ENCODE peak calls at places on chromosomes 5 and 9, in five cellular contexts. R is neuronal stem cell, E is brain microvascular endothelial cell, O is hepatocyte, P is PC-9. C is an unnamed sample.
A peak's percentile ranks its signal among the peaks of the same experiment; 100 is the strongest.

GRCh38 chr5:115875447-115875846 is 33.7 kb downstream of the AP3S1 start:
- DNase-seq in R (no peak), O (no peak), P (no peak), E (no peak), C (no peak)

GRCh38 chr9:25716220-25716872 is 38.1 kb upstream of the TUSC1 start:
- DNase-seq in E (peak; percentile 70), P (peak; percentile 6), R (peak; percentile 37), O (peak; percentile 80), C (peak; percentile 34)

GRCh38 chr5:143527808-143528207 is 124.3 kb upstream of the NR3C1 start:
- DNase-seq in P (no peak), O (no peak), E (peak; percentile 43), R (no peak), C (no peak)

GRCh38 chr5:111748304-111748763 is 8.7 kb downstream of the NREP start:
- DNase-seq in O (no peak), P (no peak), R (no peak), E (peak; percentile 94), C (peak; percentile 97)

GRCh38 chr5:141603912-141604311 is 14.9 kb downstream of the DIAPH1 start:
- DNase-seq in E (no peak), P (no peak), R (no peak), O (no peak), C (no peak)

GRCh38 chr5:138574744-138575193 is 432 bp downstream of the HSPA9 start:
- DNase-seq in E (no peak), P (no peak), R (no peak), O (no peak), C (no peak)

GRCh38 chr5:142100307-142100706 is 8.3 kb upstream of the NDFIP1 start:
- DNase-seq in P (no peak), E (no peak), O (no peak), R (no peak), C (no peak)

GRCh38 chr5:31640024-31640423 is 1.1 kb downstream of the PDZD2 start:
- DNase-seq in P (no peak), R (no peak), E (no peak), O (no peak), C (no peak)

GRCh38 chr9:113541019-113541900 is 77.7 kb downstream of the RGS3 start:
- DNase-seq in R (peak; percentile 56), P (peak; percentile 43), E (peak; percentile 75), O (peak; percentile 74), C (no peak)

GRCh38 chr9:109012009-109012875 is 1.1 kb downstream of the CTNNAL1 start:
- DNase-seq in O (peak; percentile 83), P (peak; percentile 87), R (peak; percentile 45), E (peak; percentile 88), C (peak; percentile 93)

GRCh38 chr9:137034039-137034708 is 2.3 kb upstream of the FUT7 start:
- DNase-seq in P (peak; percentile 60), O (no peak), R (no peak), E (no peak), C (no peak)

GRCh38 chr9:26264709-26265601 is 586.7 kb upstream of the TUSC1 start:
- DNase-seq in O (peak; percentile 5), R (no peak), E (peak; percentile 93), P (peak; percentile 45), C (peak; percentile 89)

GRCh38 chr5:10543585-10544040 is 20.3 kb upstream of the ANKRD33B start:
- DNase-seq in E (no peak), O (no peak), P (no peak), R (no peak), C (no peak)

GRCh38 chr9:137550241-137550621 is at the start of gene PNPLA7:
- DNase-seq in R (peak; percentile 51), E (peak; percentile 49), P (peak; percentile 88), O (peak; percentile 91), C (peak; percentile 28)

GRCh38 chr5:13739462-13739861 is 205.0 kb downstream of the DNAH5 start:
- DNase-seq in P (no peak), E (no peak), R (no peak), O (no peak), C (no peak)

GRCh38 chr9:6733831-6734230 is 23.9 kb upstream of the KDM4C start:
- DNase-seq in P (no peak), E (no peak), R (no peak), O (no peak), C (no peak)

GRCh38 chr9:92639791-92640271 is 30.1 kb downstream of the IPPK start:
- DNase-seq in P (no peak), O (no peak), R (no peak), E (no peak), C (no peak)

GRCh38 chr5:78843436-78843835 is 141.7 kb downstream of the ARSB start:
- DNase-seq in R (no peak), O (no peak), E (no peak), P (no peak), C (no peak)

GRCh38 chr9:100499460-100499859 is 26.5 kb downstream of the TMEFF1 start:
- DNase-seq in R (no peak), P (no peak), O (no peak), E (no peak), C (no peak)

GRCh38 chr5:72788851-72789505 is 27.5 kb upstream of the TNPO1 start:
- DNase-seq in R (no peak), P (no peak), O (peak; percentile 37), E (peak; percentile 8), C (no peak)

GRCh38 chr5:14871084-14871572 is 450 bp downstream of the ANKH start:
- DNase-seq in P (peak; percentile 53), O (peak; percentile 42), E (no peak), R (no peak), C (no peak)

GRCh38 chr9:29945012-29945411 is 2371.7 kb upstream of the C9orf72 start:
- DNase-seq in O (no peak), P (no peak), R (no peak), E (no peak), C (no peak)

GRCh38 chr9:114033397-114034103 is 44.5 kb downstream of the AMBP start:
- DNase-seq in E (no peak), R (peak; percentile 21), P (no peak), O (peak; percentile 31), C (no peak)

GRCh38 chr9:137422668-137423000 is 328 bp downstream of the EXD3 start:
- DNase-seq in R (no peak), P (peak; percentile 66), E (no peak), O (peak; percentile 68), C (no peak)

GRCh38 chr9:107138261-107138992 is 144.7 kb upstream of the RAD23B start:
- DNase-seq in P (no peak), R (no peak), O (no peak), E (no peak), C (no peak)

GRCh38 chr9:134778156-134778555 is 102.5 kb upstream of the FCN2 start:
- DNase-seq in O (no peak), E (no peak), R (no peak), P (no peak), C (no peak)

GRCh38 chr9:4810565-4810964 is 17.8 kb downstream of the RCL1 start:
- DNase-seq in E (no peak), O (no peak), R (no peak), P (no peak), C (no peak)

GRCh38 chr9:4811824-4812223 is 19.1 kb downstream of the RCL1 start:
- DNase-seq in E (no peak), R (no peak), P (no peak), O (no peak), C (no peak)

GRCh38 chr9:4815381-4815956 is 22.7 kb downstream of the RCL1 start:
- DNase-seq in P (no peak), O (no peak), R (no peak), E (no peak), C (no peak)

GRCh38 chr9:4812872-4813271 is 20.1 kb downstream of the RCL1 start:
- DNase-seq in E (no peak), P (no peak), R (no peak), O (no peak), C (no peak)

GRCh38 chr9:4814913-4815312 is 22.2 kb downstream of the RCL1 start:
- DNase-seq in E (no peak), O (no peak), R (no peak), P (no peak), C (no peak)
- H3K36me3 ChIP-seq in E (no peaks in the 10 kb centered on the region), O (no peaks in the 10 kb centered on the region), R (no peaks in the 10 kb centered on the region), P (no peaks in the 10 kb centered on the region), C (no peaks in the 10 kb centered on the region)

DNA sequence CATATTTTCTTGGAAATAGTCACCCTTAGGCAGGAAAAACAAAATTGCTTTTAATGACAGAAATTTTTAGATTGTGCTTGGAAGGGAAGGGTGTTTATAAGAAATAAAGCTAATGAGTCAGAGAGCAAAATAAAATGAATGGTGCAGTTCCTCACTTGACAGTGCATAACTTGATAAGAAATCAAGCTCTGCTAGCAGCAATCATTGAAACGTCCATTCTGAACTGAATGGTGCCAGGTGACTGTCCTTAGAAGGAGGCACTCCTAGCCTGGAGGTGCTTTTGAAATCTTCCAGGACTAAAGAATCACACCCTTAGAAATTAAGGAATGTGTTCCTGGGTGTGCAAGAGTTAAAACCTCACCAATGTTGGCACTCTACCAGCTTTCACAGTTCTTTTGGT is 202.5 kb downstream of the EFNA5 start:
- DNase-seq in R (no peak), P (no peak), O (no peak), E (no peak), C (no peak)
- H3K4me3 ChIP-seq in R (no peak overlapping the region), P (peak overlapping the region; percentile 10), O (no peak overlapping the region), E (no peak overlapping the region), C (no peak overlapping the region)

DNA sequence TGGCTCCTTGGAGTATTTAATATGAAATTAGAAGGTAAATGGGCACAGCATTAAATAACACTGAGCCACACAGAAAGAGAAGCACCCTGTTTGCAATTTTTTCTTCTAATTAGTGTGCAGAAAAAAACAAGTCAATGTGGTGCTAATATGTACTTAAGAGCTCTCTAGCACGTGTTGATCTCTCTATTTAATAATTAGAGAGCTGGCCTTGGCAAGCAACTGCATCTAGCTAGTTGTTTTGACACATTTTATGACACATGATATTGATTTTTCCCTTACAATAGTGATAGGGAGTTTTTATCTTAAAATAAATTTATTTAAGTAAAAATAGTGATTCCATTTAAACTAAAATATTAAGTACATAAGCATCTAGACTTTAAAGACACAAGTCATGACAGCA is 54.5 kb upstream of the NUDT12 start:
- DNase-seq in O (no peak), R (no peak), P (no peak), E (no peak), C (no peak)
- H3K36me3 ChIP-seq in O (no peaks in the 10 kb centered on the region), R (no peaks in the 10 kb centered on the region), P (no peaks in the 10 kb centered on the region), E (no peaks in the 10 kb centered on the region), C (no peaks in the 10 kb centered on the region)

GRCh38 chr9:23590601-23591000 is 235.4 kb downstream of the ELAVL2 start:
- DNase-seq in O (no peak), R (no peak), P (no peak), E (no peak), C (no peak)
- H3K4me3 ChIP-seq in O (no peak overlapping the region), R (no peak overlapping the region), P (peak overlapping the region; percentile 38), E (no peak overlapping the region), C (no peak overlapping the region)

GRCh38 chr9:132677976-132678375 is 7.7 kb downstream of the GTF3C4 start:
- DNase-seq in O (no peak), R (no peak), E (no peak), P (no peak), C (no peak)

GRCh38 chr9:132679946-132680620 is 9.8 kb downstream of the GTF3C4 start:
- DNase-seq in P (no peak), R (no peak), E (no peak), O (no peak), C (no peak)

GRCh38 chr9:132683873-132684272 is 13.6 kb downstream of the GTF3C4 start:
- DNase-seq in E (no peak), P (no peak), O (no peak), R (no peak), C (no peak)

DNA sequence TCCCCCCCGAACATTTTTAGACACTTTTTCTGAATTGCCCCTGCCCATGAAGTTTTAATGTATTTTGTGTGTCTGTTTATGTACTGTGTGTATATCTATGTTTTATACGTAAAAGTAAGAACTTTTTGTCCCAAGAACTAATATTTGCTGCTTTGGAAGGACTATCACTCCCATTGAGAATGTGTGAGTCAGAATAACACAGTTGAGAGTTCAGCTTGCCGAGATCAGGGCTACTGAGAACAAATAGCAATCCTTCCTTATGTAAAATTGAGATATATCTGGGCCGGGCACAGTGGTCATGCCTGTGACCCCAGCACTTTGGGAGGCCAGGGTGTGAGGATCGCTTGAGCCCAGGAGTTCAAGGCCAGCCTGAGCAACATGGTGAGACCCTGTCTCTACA is 11.3 kb downstream of the GTF3C4 start:
- DNase-seq in R (no peak), O (no peak), E (no peak), P (no peak), C (no peak)
- H3K36me3 ChIP-seq in R (peaks cover 94% of the 10 kb centered on the region), O (no peaks in the 10 kb centered on the region), E (peaks cover 43% of the 10 kb centered on the region), P (peaks cover 24% of the 10 kb centered on the region), C (peaks cover 6% of the 10 kb centered on the region)

C was measured in kidney epithelial cell.